ENCODE peak calls at places on chromosomes 13 and 19, in ten cellular contexts. Y, O, D, H, U, P, Z, X, G and J are unnamed samples.

GRCh38 chr13:114078501-114079451 is 53.6 kb downstream of the RASA3 start:
- DNase-seq in Y (peak; percentile 12), O (peak; percentile 84), D (peak; percentile 84), H (peak; percentile 73), U (no peak), P (no peak), Z (no peak), X (peak; percentile 64), G (peak; percentile 66), J (no peak)

GRCh38 chr19:572891-573825 is 762 bp downstream of the BSG start:
- DNase-seq in Y (peak; percentile 62), O (peak; percentile 47), D (peak; percentile 56), H (peak; percentile 45), U (peak; percentile 36), P (no peak), Z (peak; percentile 53), X (peak; percentile 65), G (peak; percentile 70), J (peak; percentile 61)

GRCh38 chr13:33218020-33218419 is 67.5 kb downstream of the STARD13 start:
- DNase-seq in Y (no peak), O (peak; percentile 88), D (peak; percentile 71), H (peak; percentile 75), U (no peak), P (no peak), Z (no peak), X (no peak), G (peak; percentile 52), J (no peak)

GRCh38 chr13:37870895-37871550 is 1.5 kb upstream of the TRPC4 start:
- DNase-seq in Y (no peak), O (peak; percentile 12), D (peak; percentile 79), H (peak; percentile 61), U (no peak), P (no peak), Z (no peak), X (peak; percentile 82), G (peak; percentile 81), J (peak; percentile 48)

GRCh38 chr19:2191456-2191931 is 27.8 kb downstream of the DOT1L start:
- DNase-seq in Y (no peak), O (no peak), D (no peak), H (no peak), U (no peak), P (no peak), Z (no peak), X (no peak), G (no peak), J (no peak)

GRCh38 chr19:3983936-3984583 is 1.2 kb downstream of the EEF2 start:
- DNase-seq in Y (no peak), O (peak; percentile 17), D (peak; percentile 47), H (no peak), U (peak; percentile 47), P (no peak), Z (no peak), X (peak; percentile 60), G (peak; percentile 52), J (peak; percentile 66)

GRCh38 chr19:10316229-10317044 is 622 bp upstream of the FDX2 start:
- DNase-seq in Y (no peak), O (no peak), D (no peak), H (no peak), U (no peak), P (no peak), Z (no peak), X (no peak), G (no peak), J (no peak)

GRCh38 chr13:52454459-52454824 is 836 bp upstream of the CKAP2 start:
- DNase-seq in Y (no peak), O (peak; percentile 11), D (peak; percentile 8), H (no peak), U (no peak), P (no peak), Z (no peak), X (peak; percentile 7), G (peak; percentile 6), J (no peak)

DNA sequence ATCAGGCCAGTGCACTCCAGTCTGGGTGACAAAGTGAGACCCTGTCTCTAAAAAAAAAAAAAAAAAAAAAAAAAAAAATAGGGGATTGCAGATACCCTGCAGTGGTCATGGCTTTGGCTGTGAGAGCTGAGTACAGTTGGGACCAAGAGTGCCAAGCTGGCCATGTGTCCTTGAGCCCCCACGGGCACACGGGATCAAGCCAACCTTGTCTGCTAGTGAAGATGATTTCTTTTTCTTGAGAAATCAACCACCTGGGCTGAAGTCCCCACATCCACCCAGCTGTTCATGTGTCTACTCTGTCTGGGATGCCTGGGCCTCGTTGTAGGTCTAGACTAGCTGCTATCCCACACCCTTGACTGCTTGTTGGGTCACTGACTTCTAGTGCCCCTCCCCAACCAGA is 34.0 kb downstream of the CERS4 start:
- DNase-seq in Y (no peak), O (no peak), D (no peak), H (no peak), U (no peak), P (no peak), Z (no peak), X (no peak), G (no peak), J (no peak)
- H3K4me3 ChIP-seq in Y (no peak overlapping the region), O (no peak overlapping the region), D (no peak overlapping the region), H (no peak overlapping the region), U (no peak overlapping the region), P (no peak overlapping the region), Z (no peak overlapping the region), X (no peak overlapping the region), G (no peak overlapping the region), J (no peak overlapping the region)

GRCh38 chr13:50130686-50131051 is 115.4 kb downstream of the KCNRG start:
- DNase-seq in Y (no peak), O (peak; percentile 21), D (peak; percentile 47), H (peak; percentile 53), U (no peak), P (no peak), Z (no peak), X (peak; percentile 63), G (no peak), J (no peak)
- H3K27me3 ChIP-seq in Y (peaks cover 4% of the 10 kb centered on the region), O (no peaks in the 10 kb centered on the region), D (peaks cover 21% of the 10 kb centered on the region), H (no peaks in the 10 kb centered on the region), U (peaks cover 68% of the 10 kb centered on the region), P (no peaks in the 10 kb centered on the region), Z (peaks cover 7% of the 10 kb centered on the region), X (peaks cover 4% of the 10 kb centered on the region), G (peaks cover 4% of the 10 kb centered on the region), J (no peaks in the 10 kb centered on the region)

GRCh38 chr19:7069904-7070226 is 362 bp downstream of the ZNF557 start:
- DNase-seq in Y (no peak), O (no peak), D (no peak), H (no peak), U (no peak), P (no peak), Z (no peak), X (no peak), G (no peak), J (no peak)

GRCh38 chr19:7072541-7072940 is 3.0 kb downstream of the ZNF557 start:
- DNase-seq in Y (no peak), O (no peak), D (no peak), H (no peak), U (no peak), P (no peak), Z (no peak), X (no peak), G (no peak), J (no peak)

GRCh38 chr19:7067716-7068115 is 1.8 kb upstream of the ZNF557 start:
- DNase-seq in Y (no peak), O (no peak), D (peak; percentile 49), H (no peak), U (no peak), P (no peak), Z (no peak), X (no peak), G (no peak), J (no peak)

GRCh38 chr19:7069042-7069903 is at the start of gene ZNF557:
- DNase-seq in Y (peak; percentile 99), O (peak; percentile 98), D (peak; percentile 95), H (peak; percentile 97), U (peak; percentile 97), P (peak; percentile 76), Z (peak; percentile 99), X (peak; percentile 96), G (peak; percentile 98), J (peak; percentile 98)

GRCh38 chr19:7068599-7068998 is 904 bp upstream of the ZNF557 start:
- DNase-seq in Y (no peak), O (no peak), D (no peak), H (no peak), U (no peak), P (no peak), Z (no peak), X (no peak), G (no peak), J (no peak)
- H3K4me3 ChIP-seq in Y (no peak overlapping the region), O (peak overlapping the region; percentile 33), D (no peak overlapping the region), H (no peak overlapping the region), U (peak overlapping the region; percentile 97), P (peak overlapping the region; percentile 52), Z (peak overlapping the region; percentile 88), X (peak overlapping the region; percentile 33), G (peak overlapping the region; percentile 62), J (peak overlapping the region; percentile 77)

GRCh38 chr19:5321066-5321642 is 19.5 kb downstream of the PTPRS start:
- DNase-seq in Y (no peak), O (no peak), D (no peak), H (no peak), U (no peak), P (no peak), Z (no peak), X (no peak), G (no peak), J (no peak)

GRCh38 chr19:5319516-5319915 is 21.1 kb downstream of the PTPRS start:
- DNase-seq in Y (no peak), O (no peak), D (no peak), H (no peak), U (no peak), P (no peak), Z (no peak), X (no peak), G (no peak), J (no peak)

GRCh38 chr19:5324947-5325346 is 15.7 kb downstream of the PTPRS start:
- DNase-seq in Y (no peak), O (no peak), D (no peak), H (no peak), U (no peak), P (no peak), Z (no peak), X (no peak), G (no peak), J (no peak)

GRCh38 chr19:5323475-5323811 is 17.2 kb downstream of the PTPRS start:
- DNase-seq in Y (no peak), O (no peak), D (no peak), H (no peak), U (no peak), P (no peak), Z (no peak), X (no peak), G (no peak), J (no peak)

DNA sequence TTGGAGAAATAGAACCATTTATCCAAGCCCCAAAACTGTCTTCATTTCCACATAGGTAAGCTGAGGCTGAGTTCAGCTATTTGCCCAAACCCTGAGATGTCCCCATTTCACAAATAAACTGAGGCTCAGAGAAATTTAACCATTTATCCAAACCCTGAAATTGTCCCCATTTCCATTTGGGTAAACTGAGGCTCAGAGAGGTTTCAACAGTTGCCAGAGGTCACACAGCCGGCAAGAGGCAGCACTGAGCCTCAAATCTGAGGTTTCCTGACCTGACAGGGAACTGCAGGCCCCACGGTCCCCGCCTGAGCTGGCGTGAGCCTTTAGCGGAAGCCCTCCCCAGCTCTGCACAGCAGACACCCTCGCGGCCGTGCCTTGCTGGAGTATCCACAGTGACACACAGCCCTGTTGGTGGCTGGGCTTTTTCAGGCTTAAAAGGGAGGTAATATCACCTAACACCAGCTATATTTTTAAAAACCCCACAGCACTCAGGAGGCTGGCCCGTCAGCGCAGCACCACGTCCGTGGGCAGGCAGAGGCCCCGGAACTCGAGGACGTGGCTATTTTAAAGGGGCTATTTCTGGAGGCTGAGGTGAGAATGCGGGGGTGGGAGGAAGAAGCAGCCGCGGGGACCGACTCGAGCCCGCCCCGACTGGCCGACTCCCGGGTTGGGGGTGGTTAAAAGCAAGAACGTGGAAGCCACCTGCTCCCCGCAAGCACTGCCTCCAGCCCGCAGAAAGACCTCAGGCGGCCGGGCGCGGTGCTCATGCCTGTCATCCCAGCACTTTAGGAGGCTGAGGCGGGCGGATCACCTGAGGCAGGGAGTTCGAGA is 18.5 kb downstream of the PTPRS start:
- DNase-seq in Y (no peak), O (no peak), D (no peak), H (no peak), U (no peak), P (no peak), Z (no peak), X (no peak), G (no peak), J (peak; percentile 35)
- H3K27me3 ChIP-seq in Y (no peaks in the 10 kb centered on the region), O (no peaks in the 10 kb centered on the region), D (no peaks in the 10 kb centered on the region), H (no peaks in the 10 kb centered on the region), U (no peaks in the 10 kb centered on the region), P (no peaks in the 10 kb centered on the region), Z (no peaks in the 10 kb centered on the region), X (no peaks in the 10 kb centered on the region), G (peaks cover 60% of the 10 kb centered on the region), J (no peaks in the 10 kb centered on the region)